ENCODE peak calls at places on chromosome 14, in eight cellular contexts. B, Y, W, P, S, D, V and Q are unnamed samples.
A peak's percentile ranks its signal among the peaks of the same experiment; 100 is the strongest.

GRCh38 chr14:24235804-24236688 is 3.3 kb downstream of the GMPR2 start:
- DNase-seq in D (no peak), S (no peak), B (peak; percentile 36), W (no peak), V (no peak), Y (no peak), P (no peak), Q (no peak)

GRCh38 chr14:52112336-52113018 is 43.6 kb upstream of the NID2 start:
- DNase-seq in V (no peak), D (no peak), S (no peak), P (peak; percentile 78), B (no peak), Y (peak; percentile 84), W (no peak), Q (peak; percentile 90)

GRCh38 chr14:92900660-92901059 is 22.3 kb upstream of the CHGA start:
- DNase-seq in Y (no peak), W (no peak), P (no peak), D (no peak), B (no peak), V (no peak), S (no peak), Q (no peak)

GRCh38 chr14:104794641-104795467 is 694 bp downstream of the AKT1 start:
- DNase-seq in S (no peak), V (no peak), P (peak; percentile 67), Y (peak; percentile 19), B (no peak), W (peak; percentile 66), D (no peak), Q (no peak)

GRCh38 chr14:51394391-51394790 is 154.3 kb downstream of the TMX1 start:
- DNase-seq in Y (peak; percentile 70), D (no peak), V (no peak), B (no peak), S (no peak), W (no peak), P (peak; percentile 59), Q (no peak)

GRCh38 chr14:91728616-91729183 is 3.2 kb downstream of the CATSPERB start:
- DNase-seq in P (peak; percentile 74), S (no peak), V (no peak), D (no peak), B (no peak), W (no peak), Y (no peak), Q (no peak)

GRCh38 chr14:56131865-56132830 is 13.9 kb downstream of the PELI2 start:
- DNase-seq in V (no peak), D (no peak), W (peak; percentile 65), P (no peak), Y (no peak), S (no peak), B (no peak), Q (no peak)

GRCh38 chr14:48373993-48374392 is 698.6 kb upstream of the MDGA2 start:
- DNase-seq in W (no peak), D (no peak), Y (no peak), V (no peak), P (no peak), B (no peak), S (no peak), Q (no peak)

GRCh38 chr14:56813143-56813551 is 2.9 kb upstream of the OTX2 start:
- DNase-seq in Y (no peak), V (no peak), W (peak; percentile 55), B (no peak), P (no peak), D (no peak), S (no peak), Q (no peak)

GRCh38 chr14:54738009-54738408 is 164.6 kb downstream of the GCH1 start:
- DNase-seq in D (no peak), W (no peak), S (no peak), P (no peak), Y (no peak), V (no peak), B (no peak), Q (no peak)

GRCh38 chr14:55301722-55302121 is 30.5 kb downstream of the FBXO34 start:
- DNase-seq in S (no peak), Y (peak; percentile 63), P (peak; percentile 62), W (no peak), B (no peak), V (no peak), D (no peak), Q (peak; percentile 67)

GRCh38 chr14:79451601-79452000 is 759.7 kb downstream of the DIO2 start:
- DNase-seq in B (no peak), Y (no peak), P (no peak), D (no peak), S (no peak), W (peak; percentile 70), V (no peak), Q (no peak)

GRCh38 chr14:99245541-99246511 is 26.2 kb downstream of the BCL11B start:
- DNase-seq in Y (no peak), S (no peak), D (no peak), P (no peak), V (no peak), B (no peak), W (peak; percentile 88), Q (no peak)

GRCh38 chr14:106872619-106873446 is 1346.5 kb downstream of the TMEM121 start:
- DNase-seq in Y (no peak), D (peak; percentile 92), S (peak; percentile 86), P (peak; percentile 24), B (no peak), W (no peak), V (peak; percentile 84), Q (peak; percentile 6)

GRCh38 chr14:24984846-24985589 is 64.9 kb downstream of the STXBP6 start:
- DNase-seq in D (no peak), B (no peak), P (no peak), S (peak; percentile 6), Y (no peak), V (no peak), W (no peak), Q (no peak)

GRCh38 chr14:22428681-22429315 is 160.2 kb downstream of the DAD1 start:
- DNase-seq in D (no peak), W (no peak), S (no peak), B (no peak), V (no peak), P (peak; percentile 26), Y (peak; percentile 22), Q (peak; percentile 59)

GRCh38 chr14:73751157-73751691 is 37.0 kb upstream of the PNMA1 start:
- DNase-seq in D (no peak), P (no peak), S (no peak), W (no peak), B (no peak), V (no peak), Y (no peak), Q (no peak)

GRCh38 chr14:100789460-100790417 is 36.2 kb upstream of the MEG3 start:
- DNase-seq in V (no peak), D (no peak), W (no peak), P (peak; percentile 30), S (no peak), Y (no peak), B (no peak), Q (no peak)
- H3K27ac ChIP-seq in V (no peak overlapping the region), D (no peak overlapping the region), W (no peak overlapping the region), P (no peak overlapping the region), S (no peak overlapping the region), Y (no peak overlapping the region), B (no peak overlapping the region), Q (no peak overlapping the region)

GRCh38 chr14:53695692-53696091 is 260.9 kb downstream of the BMP4 start:
- DNase-seq in D (no peak), V (no peak), W (no peak), S (no peak), Y (no peak), B (no peak), P (no peak), Q (no peak)
- H3K27ac ChIP-seq in D (no peak overlapping the region), V (no peak overlapping the region), W (no peak overlapping the region), S (no peak overlapping the region), Y (no peak overlapping the region), B (no peak overlapping the region), P (no peak overlapping the region), Q (no peak overlapping the region)

DNA sequence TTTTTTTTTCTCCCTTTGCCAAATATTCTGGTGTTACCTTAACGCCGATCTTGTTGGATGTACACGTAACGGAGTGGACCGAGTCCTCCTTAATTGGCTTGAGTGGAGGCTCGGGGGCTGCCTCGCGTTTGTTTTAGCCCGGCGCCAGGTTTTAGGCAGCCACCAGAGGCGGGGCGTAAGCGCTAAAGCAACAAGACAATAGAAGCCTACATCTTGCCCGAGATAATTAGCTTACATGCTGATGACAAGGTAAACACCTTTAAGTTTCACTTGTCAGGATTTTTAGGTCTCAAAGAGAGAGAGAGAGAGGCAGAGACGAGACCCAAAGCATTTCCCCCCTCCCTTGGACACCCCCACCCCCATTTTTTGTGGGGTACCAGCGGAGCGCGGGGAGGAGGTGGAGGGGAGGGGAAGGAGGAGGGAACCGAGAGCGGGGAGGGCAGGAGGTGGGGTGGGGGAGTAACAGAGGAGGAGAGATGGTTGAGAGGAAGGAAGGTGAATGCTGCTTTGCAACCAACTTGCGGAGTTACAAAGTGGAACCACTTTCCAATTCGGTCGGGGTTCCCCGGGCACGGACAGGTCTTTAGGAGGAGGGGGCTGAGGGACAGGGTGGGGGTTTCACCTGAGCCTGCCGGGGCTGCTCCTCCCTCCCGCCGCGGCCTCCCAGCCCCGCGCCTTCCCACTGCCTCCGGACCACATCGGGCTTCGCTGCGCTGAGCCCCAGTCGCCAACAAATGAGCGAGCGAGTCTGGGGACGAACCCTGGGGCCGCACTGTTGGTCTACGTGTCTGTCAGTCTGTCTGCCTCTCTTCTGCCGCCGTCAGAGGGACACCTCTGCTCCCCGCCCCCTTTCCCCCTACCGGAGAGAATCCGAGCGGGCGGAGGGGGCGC is at the start of gene NKX2-1:
- DNase-seq in W (peak; percentile 61), S (no peak), V (peak; percentile 81), B (no peak), Y (no peak), P (no peak), D (peak; percentile 89), Q (no peak)
- H3K27ac ChIP-seq in W (no peak within 1 kb of the TSS), S (no peak within 1 kb of the TSS), V (peak within 1 kb of the TSS; percentile 96), B (no peak within 1 kb of the TSS), Y (no peak within 1 kb of the TSS), P (no peak within 1 kb of the TSS), D (peak within 1 kb of the TSS; percentile 91), Q (no peak within 1 kb of the TSS)

GRCh38 chr14:60163741-60164140 is 1.5 kb downstream of the DHRS7 start:
- DNase-seq in W (peak; percentile 44), Y (no peak), S (no peak), P (peak; percentile 5), B (no peak), D (no peak), V (no peak), Q (no peak)

GRCh38 chr14:60161176-60162107 is 3.8 kb downstream of the DHRS7 start:
- DNase-seq in W (no peak), B (no peak), P (peak; percentile 72), V (no peak), D (no peak), Y (peak; percentile 18), S (no peak), Q (no peak)

GRCh38 chr14:60164404-60164716 is 838 bp downstream of the DHRS7 start:
- DNase-seq in D (no peak), B (no peak), Y (no peak), P (no peak), W (no peak), V (no peak), S (no peak), Q (no peak)

GRCh38 chr14:60164717-60165546 is at the start of gene DHRS7:
- DNase-seq in P (peak; percentile 92), V (peak; percentile 84), S (peak; percentile 18), Y (peak; percentile 71), W (peak; percentile 92), D (peak; percentile 94), B (peak; percentile 89), Q (peak; percentile 60)

DNA sequence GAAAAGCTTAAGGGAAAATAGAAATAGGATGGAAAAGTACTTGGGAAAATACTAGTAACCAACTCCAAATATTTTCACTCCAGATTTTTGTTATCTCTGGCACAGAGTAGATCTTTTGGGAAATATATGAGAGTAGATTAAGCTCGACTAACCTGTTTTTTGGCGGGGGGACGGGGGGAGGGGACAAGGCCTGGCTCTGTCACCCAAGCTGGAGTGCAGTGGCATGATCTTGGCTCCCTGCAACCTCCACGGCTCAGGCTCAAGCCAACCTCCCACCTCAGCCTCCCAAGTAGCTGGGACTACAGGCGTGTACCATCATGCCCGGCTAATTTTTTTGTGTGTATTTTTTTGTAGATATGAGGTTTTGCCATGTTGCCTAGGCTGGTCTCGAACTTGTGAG is 4.8 kb downstream of the DHRS7 start:
- DNase-seq in V (no peak), B (no peak), P (no peak), W (no peak), Y (no peak), D (no peak), S (no peak), Q (no peak)
- H3K27ac ChIP-seq in V (no peak overlapping the region), B (peak overlapping the region; percentile 66), P (no peak overlapping the region), W (no peak overlapping the region), Y (no peak overlapping the region), D (no peak overlapping the region), S (no peak overlapping the region), Q (no peak overlapping the region)